ENCODE peak calls at places on chromosomes 1 and 21, in five cellular contexts. One of them, this sample, is unnamed.

GRCh38 chr21:42682661-42683060 is 29.2 kb downstream of the PDE9A start:
- DNase-seq in adrenal gland: no peak
- DNase-seq in H54: no peak
- DNase-seq in fibroblast of mammary gland: no peak
- DNase-seq in K562: no peak
- DNase-seq in this sample: no peak

GRCh38 chr1:31441073-31441472 is 28.1 kb downstream of the SERINC2 start:
- DNase-seq in fibroblast of mammary gland: no peak
- DNase-seq in H54: no peak
- DNase-seq in K562: no peak
- DNase-seq in adrenal gland: no peak
- DNase-seq in this sample: no peak

GRCh38 chr21:27219068-27219467 is 252.2 kb upstream of the ADAMTS5 start:
- DNase-seq in adrenal gland: no peak
- DNase-seq in H54: no peak
- DNase-seq in fibroblast of mammary gland: peak; percentile 86
- DNase-seq in K562: no peak
- DNase-seq in this sample: peak; percentile 82

GRCh38 chr1:163535807-163536206 is 214.1 kb downstream of the NUF2 start:
- DNase-seq in fibroblast of mammary gland: peak; percentile 56
- DNase-seq in H54: no peak
- DNase-seq in K562: no peak
- DNase-seq in adrenal gland: no peak
- DNase-seq in this sample: peak; percentile 34

GRCh38 chr1:35597870-35598269 is 24.8 kb downstream of the TFAP2E start:
- DNase-seq in fibroblast of mammary gland: no peak
- DNase-seq in H54: no peak
- DNase-seq in adrenal gland: no peak
- DNase-seq in K562: no peak
- DNase-seq in this sample: no peak

GRCh38 chr1:23585321-23586022 is 26.2 kb upstream of the ID3 start:
- DNase-seq in fibroblast of mammary gland: peak; percentile 99
- DNase-seq in adrenal gland: peak; percentile 59
- DNase-seq in K562: no peak
- DNase-seq in H54: peak; percentile 45
- DNase-seq in this sample: peak; percentile 98

GRCh38 chr1:18322353-18323032 is 158.2 kb upstream of the KLHDC7A start:
- DNase-seq in K562: peak; percentile 57
- DNase-seq in adrenal gland: no peak
- DNase-seq in H54: no peak
- DNase-seq in fibroblast of mammary gland: no peak
- DNase-seq in this sample: no peak

GRCh38 chr1:117803318-117803717 is 126.1 kb downstream of the GDAP2 start:
- DNase-seq in K562: no peak
- DNase-seq in adrenal gland: no peak
- DNase-seq in H54: no peak
- DNase-seq in fibroblast of mammary gland: peak; percentile 73
- DNase-seq in this sample: no peak

GRCh38 chr21:32141009-32141357 is 137.9 kb downstream of the MIS18A start:
- DNase-seq in K562: no peak
- DNase-seq in H54: no peak
- DNase-seq in adrenal gland: no peak
- DNase-seq in fibroblast of mammary gland: peak; percentile 45
- DNase-seq in this sample: no peak

GRCh38 chr1:101112051-101112770 is 86.6 kb upstream of the DPH5 start:
- DNase-seq in K562: no peak
- DNase-seq in H54: no peak
- DNase-seq in adrenal gland: peak; percentile 58
- DNase-seq in fibroblast of mammary gland: no peak
- DNase-seq in this sample: no peak

GRCh38 chr1:151238467-151238739 is 16.1 kb upstream of the PSMD4 start:
- DNase-seq in K562: no peak
- DNase-seq in fibroblast of mammary gland: peak; percentile 97
- DNase-seq in H54: peak; percentile 91
- DNase-seq in adrenal gland: no peak
- DNase-seq in this sample: peak; percentile 88

GRCh38 chr1:41802532-41803501 is 115.9 kb downstream of the HIVEP3 start:
- DNase-seq in fibroblast of mammary gland: no peak
- DNase-seq in H54: no peak
- DNase-seq in adrenal gland: peak; percentile 80
- DNase-seq in K562: no peak
- DNase-seq in this sample: no peak

GRCh38 chr1:90798883-90799282 is 81.8 kb upstream of the BARHL2 start:
- DNase-seq in H54: no peak
- DNase-seq in K562: no peak
- DNase-seq in adrenal gland: no peak
- DNase-seq in fibroblast of mammary gland: no peak
- DNase-seq in this sample: no peak

GRCh38 chr21:33070921-33071877 is 1.3 kb downstream of the OLIG1 start:
- DNase-seq in fibroblast of mammary gland: no peak
- DNase-seq in adrenal gland: no peak
- DNase-seq in K562: no peak
- DNase-seq in H54: no peak
- DNase-seq in this sample: no peak

GRCh38 chr1:229024528-229025119 is 246.3 kb upstream of the RAB4A start:
- DNase-seq in fibroblast of mammary gland: peak; percentile 94
- DNase-seq in H54: peak; percentile 77
- DNase-seq in adrenal gland: peak; percentile 91
- DNase-seq in K562: peak; percentile 68
- DNase-seq in this sample: peak; percentile 88

GRCh38 chr1:172897738-172898137 is 153.0 kb downstream of the TNFSF18 start:
- DNase-seq in K562: no peak
- DNase-seq in adrenal gland: no peak
- DNase-seq in H54: no peak
- DNase-seq in fibroblast of mammary gland: no peak
- DNase-seq in this sample: no peak

GRCh38 chr1:107954719-107955415 is 10.1 kb downstream of the VAV3 start:
- DNase-seq in H54: no peak
- DNase-seq in fibroblast of mammary gland: no peak
- DNase-seq in adrenal gland: no peak
- DNase-seq in K562: no peak
- DNase-seq in this sample: no peak

GRCh38 chr21:43790053-43790524 is 712 bp downstream of the RRP1 start:
- DNase-seq in fibroblast of mammary gland: no peak
- DNase-seq in H54: no peak
- DNase-seq in adrenal gland: no peak
- DNase-seq in K562: no peak
- DNase-seq in this sample: no peak

GRCh38 chr1:6724517-6725141 is 23.0 kb upstream of the DNAJC11 start:
- DNase-seq in fibroblast of mammary gland: peak; percentile 28
- DNase-seq in adrenal gland: peak; percentile 76
- DNase-seq in H54: peak; percentile 57
- DNase-seq in K562: no peak
- DNase-seq in this sample: peak; percentile 89

GRCh38 chr1:159900086-159900680 is at the start of gene CFAP45:
- DNase-seq in H54: no peak
- DNase-seq in adrenal gland: peak; percentile 92
- DNase-seq in fibroblast of mammary gland: peak; percentile 66
- DNase-seq in K562: peak; percentile 98
- DNase-seq in this sample: peak; percentile 74

GRCh38 chr21:45320261-45320990 is 32.7 kb upstream of the POFUT2 start:
- DNase-seq in fibroblast of mammary gland: no peak
- DNase-seq in H54: peak; percentile 73
- DNase-seq in adrenal gland: no peak
- DNase-seq in K562: no peak
- DNase-seq in this sample: no peak

GRCh38 chr1:3483801-3484444 is 29.5 kb downstream of the ARHGEF16 start:
- DNase-seq in adrenal gland: no peak
- DNase-seq in K562: peak; percentile 89
- DNase-seq in fibroblast of mammary gland: peak; percentile 4
- DNase-seq in H54: no peak
- DNase-seq in this sample: peak; percentile 5

GRCh38 chr1:1088801-1089680 is 14.9 kb upstream of the RNF223 start:
- DNase-seq in H54: no peak
- DNase-seq in adrenal gland: no peak
- DNase-seq in fibroblast of mammary gland: no peak
- DNase-seq in K562: no peak
- DNase-seq in this sample: no peak

GRCh38 chr1:58922302-58923089 is 138.6 kb upstream of the JUN start:
- DNase-seq in adrenal gland: peak; percentile 92
- DNase-seq in fibroblast of mammary gland: peak; percentile 54
- DNase-seq in H54: no peak
- DNase-seq in K562: no peak
- DNase-seq in this sample: peak; percentile 85

GRCh38 chr1:151373196-151373595 is 691 bp upstream of the SELENBP1 start:
- DNase-seq in adrenal gland: no peak
- DNase-seq in H54: no peak
- DNase-seq in fibroblast of mammary gland: no peak
- DNase-seq in K562: no peak
- DNase-seq in this sample: no peak

GRCh38 chr1:36339215-36339614 is 15.8 kb upstream of the EVA1B start:
- DNase-seq in fibroblast of mammary gland: no peak
- DNase-seq in H54: no peak
- DNase-seq in K562: no peak
- DNase-seq in adrenal gland: no peak
- DNase-seq in this sample: no peak

GRCh38 chr1:113456967-113457366 is 66.7 kb downstream of the MAGI3 start:
- DNase-seq in adrenal gland: peak; percentile 74
- DNase-seq in K562: no peak
- DNase-seq in H54: peak; percentile 43
- DNase-seq in fibroblast of mammary gland: peak; percentile 97
- DNase-seq in this sample: peak; percentile 94

GRCh38 chr1:50969611-50970507 is at the start of gene CDKN2C:
- DNase-seq in K562: peak; percentile 47
- DNase-seq in adrenal gland: peak; percentile 92
- DNase-seq in H54: peak; percentile 61
- DNase-seq in fibroblast of mammary gland: peak; percentile 93
- DNase-seq in this sample: peak; percentile 73

GRCh38 chr1:207335695-207336363 is 14.4 kb downstream of the CD55 start:
- DNase-seq in H54: no peak
- DNase-seq in fibroblast of mammary gland: peak; percentile 51
- DNase-seq in adrenal gland: peak; percentile 77
- DNase-seq in K562: no peak
- DNase-seq in this sample: peak; percentile 65

GRCh38 chr1:198919667-198920398 is 281.0 kb downstream of the PTPRC start:
- DNase-seq in fibroblast of mammary gland: peak; percentile 51
- DNase-seq in adrenal gland: no peak
- DNase-seq in K562: no peak
- DNase-seq in H54: no peak
- DNase-seq in this sample: peak; percentile 65

GRCh38 chr21:42474043-42474831 is 21.8 kb downstream of the RSPH1 start:
- DNase-seq in fibroblast of mammary gland: peak; percentile 11
- DNase-seq in H54: peak; percentile 91
- DNase-seq in K562: no peak
- DNase-seq in adrenal gland: peak; percentile 27
- DNase-seq in this sample: peak; percentile 2

GRCh38 chr1:14605945-14606344 is 7.5 kb downstream of the KAZN start:
- DNase-seq in adrenal gland: no peak
- DNase-seq in K562: no peak
- DNase-seq in fibroblast of mammary gland: no peak
- DNase-seq in H54: no peak
- DNase-seq in this sample: no peak

GRCh38 chr1:235199441-235199840 is 38.4 kb upstream of the RBM34 start:
- DNase-seq in H54: no peak
- DNase-seq in K562: no peak
- DNase-seq in fibroblast of mammary gland: peak; percentile 61
- DNase-seq in adrenal gland: no peak
- DNase-seq in this sample: peak; percentile 53

GRCh38 chr1:4976859-4977440 is 322.5 kb downstream of the AJAP1 start:
- DNase-seq in adrenal gland: peak; percentile 39
- DNase-seq in fibroblast of mammary gland: no peak
- DNase-seq in K562: no peak
- DNase-seq in H54: no peak
- DNase-seq in this sample: no peak

GRCh38 chr1:56447732-56448276 is 131.6 kb downstream of the PLPP3 start:
- DNase-seq in fibroblast of mammary gland: no peak
- DNase-seq in K562: no peak
- DNase-seq in adrenal gland: no peak
- DNase-seq in H54: no peak
- DNase-seq in this sample: no peak

GRCh38 chr1:234218078-234218477 is 155.2 kb upstream of the COA6 start:
- DNase-seq in H54: no peak
- DNase-seq in fibroblast of mammary gland: no peak
- DNase-seq in K562: no peak
- DNase-seq in adrenal gland: no peak
- DNase-seq in this sample: no peak

GRCh38 chr1:204314209-204314892 is 45.4 kb downstream of the PLEKHA6 start:
- DNase-seq in fibroblast of mammary gland: no peak
- DNase-seq in H54: no peak
- DNase-seq in adrenal gland: no peak
- DNase-seq in K562: no peak
- DNase-seq in this sample: no peak